ENCODE peak calls at places on chromosomes 11 and 22, in four cellular contexts. One of them, this sample, is unnamed.
A peak's percentile ranks its signal among the peaks of the same experiment; 100 is the strongest.

GRCh38 chr11:58179648-58180047 is 9.2 kb upstream of the OR9Q2 start:
- DNase-seq in ovary: no peak
- DNase-seq in D341Med: no peak
- DNase-seq in brain microvascular endothelial cell: no peak
- DNase-seq in this sample: no peak

GRCh38 chr22:47151490-47151889 is 389.0 kb downstream of the TBC1D22A start:
- DNase-seq in ovary: no peak
- DNase-seq in D341Med: no peak
- DNase-seq in brain microvascular endothelial cell: peak; percentile 20
- DNase-seq in this sample: no peak

GRCh38 chr22:25048659-25049657 is 96.4 kb downstream of the KIAA1671 start:
- DNase-seq in ovary: peak; percentile 77
- DNase-seq in D341Med: peak; percentile 86
- DNase-seq in brain microvascular endothelial cell: peak; percentile 34
- DNase-seq in this sample: peak; percentile 77

GRCh38 chr11:113991170-113991569 is 16.3 kb downstream of the HTR3A start:
- DNase-seq in D341Med: no peak
- DNase-seq in ovary: no peak
- DNase-seq in brain microvascular endothelial cell: peak; percentile 38
- DNase-seq in this sample: peak; percentile 68

GRCh38 chr22:19039796-19040580 is 82.2 kb downstream of the DGCR2 start:
- DNase-seq in D341Med: peak; percentile 20
- DNase-seq in brain microvascular endothelial cell: no peak
- DNase-seq in ovary: no peak
- DNase-seq in this sample: no peak

GRCh38 chr11:123218451-123218850 is 23.4 kb upstream of the CLMP start:
- DNase-seq in ovary: no peak
- DNase-seq in D341Med: no peak
- DNase-seq in brain microvascular endothelial cell: peak; percentile 22
- DNase-seq in this sample: no peak

GRCh38 chr11:107591446-107592236 is 694 bp downstream of the ELMOD1 start:
- DNase-seq in D341Med: peak; percentile 62
- DNase-seq in brain microvascular endothelial cell: no peak
- DNase-seq in ovary: no peak
- DNase-seq in this sample: peak; percentile 9

GRCh38 chr11:64284962-64285884 is at the start of gene GPR137:
- DNase-seq in D341Med: peak; percentile 95
- DNase-seq in brain microvascular endothelial cell: peak; percentile 40
- DNase-seq in ovary: peak; percentile 89
- DNase-seq in this sample: peak; percentile 86

GRCh38 chr22:33272866-33273265 is 214.7 kb upstream of the SYN3 start:
- DNase-seq in D341Med: no peak
- DNase-seq in ovary: no peak
- DNase-seq in brain microvascular endothelial cell: no peak
- DNase-seq in this sample: no peak

GRCh38 chr11:55942785-55943392 is 6.7 kb upstream of the OR5I1 start:
- DNase-seq in D341Med: peak; percentile 18
- DNase-seq in brain microvascular endothelial cell: peak; percentile 1
- DNase-seq in ovary: no peak
- DNase-seq in this sample: no peak

GRCh38 chr22:26579331-26579886 is 10.5 kb downstream of the TPST2 start:
- DNase-seq in brain microvascular endothelial cell: no peak
- DNase-seq in ovary: no peak
- DNase-seq in D341Med: no peak
- DNase-seq in this sample: no peak

GRCh38 chr11:111639226-111639925 is 37.1 kb downstream of the SIK2 start:
- DNase-seq in D341Med: no peak
- DNase-seq in brain microvascular endothelial cell: no peak
- DNase-seq in ovary: no peak
- DNase-seq in this sample: no peak

GRCh38 chr11:134742956-134743808 is 331.1 kb upstream of the B3GAT1 start:
- DNase-seq in brain microvascular endothelial cell: peak; percentile 13
- DNase-seq in D341Med: no peak
- DNase-seq in ovary: no peak
- DNase-seq in this sample: no peak

GRCh38 chr11:17638311-17638710 is 81.1 kb upstream of the MYOD1 start:
- DNase-seq in ovary: no peak
- DNase-seq in brain microvascular endothelial cell: no peak
- DNase-seq in D341Med: no peak
- DNase-seq in this sample: no peak

GRCh38 chr11:36093548-36093947 is 149.7 kb downstream of the LDLRAD3 start:
- DNase-seq in D341Med: no peak
- DNase-seq in brain microvascular endothelial cell: no peak
- DNase-seq in ovary: no peak
- DNase-seq in this sample: no peak

GRCh38 chr11:92329644-92330043 is 105.0 kb downstream of the FAT3 start:
- DNase-seq in D341Med: no peak
- DNase-seq in ovary: no peak
- DNase-seq in brain microvascular endothelial cell: peak; percentile 20
- DNase-seq in this sample: no peak

GRCh38 chr11:110431212-110432073 is 1.7 kb downstream of the FDX1 start:
- DNase-seq in ovary: no peak
- DNase-seq in D341Med: no peak
- DNase-seq in brain microvascular endothelial cell: no peak
- DNase-seq in this sample: no peak

GRCh38 chr11:13120691-13121090 is 111.6 kb downstream of the RASSF10 start:
- DNase-seq in brain microvascular endothelial cell: peak; percentile 15
- DNase-seq in ovary: no peak
- DNase-seq in D341Med: no peak
- DNase-seq in this sample: no peak

GRCh38 chr22:32684822-32685187 is 116.7 kb upstream of the TIMP3 start:
- DNase-seq in ovary: no peak
- DNase-seq in brain microvascular endothelial cell: peak; percentile 63
- DNase-seq in D341Med: no peak
- DNase-seq in this sample: peak; percentile 11